ENCODE peak calls at places on chromosome 5, in six cellular contexts. One of them, this sample, is unnamed.

GRCh38 chr5:172096184-172096941 is 89.9 kb upstream of the FBXW11 start:
- DNase-seq in stimulated activated CD8-positive, alpha-beta memory T cell treated with anti-CD3 and anti-CD28 coated beads, Interleukin-12 subunit alpha, Interleukin-12 subunit beta, amount 100 ng/mL, for 1 hour: no peak
- DNase-seq in activated CD8-positive, alpha-beta memory T cell treated with anti-CD3 and anti-CD28 coated beads for 4 hours: no peak
- DNase-seq in NCI-H774: no peak
- DNase-seq in ELF-1: no peak
- DNase-seq in activated naive CD8-positive, alpha-beta T cell treated with anti-CD3 and anti-CD28 coated beads, Interleukin-2, amount 50 U/mL, for 16 hours: no peak
- DNase-seq in this sample: no peak

GRCh38 chr5:53893626-53894025 is 333.2 kb downstream of the NDUFS4 start:
- DNase-seq in ELF-1: no peak
- DNase-seq in activated CD8-positive, alpha-beta memory T cell treated with anti-CD3 and anti-CD28 coated beads for 4 hours: no peak
- DNase-seq in activated naive CD8-positive, alpha-beta T cell treated with anti-CD3 and anti-CD28 coated beads, Interleukin-2, amount 50 U/mL, for 16 hours: no peak
- DNase-seq in NCI-H774: no peak
- DNase-seq in stimulated activated CD8-positive, alpha-beta memory T cell treated with anti-CD3 and anti-CD28 coated beads, Interleukin-12 subunit alpha, Interleukin-12 subunit beta, amount 100 ng/mL, for 1 hour: no peak
- DNase-seq in this sample: no peak

GRCh38 chr5:122202952-122203351 is 73.6 kb downstream of the ZNF474 start:
- DNase-seq in activated naive CD8-positive, alpha-beta T cell treated with anti-CD3 and anti-CD28 coated beads, Interleukin-2, amount 50 U/mL, for 16 hours: no peak
- DNase-seq in NCI-H774: no peak
- DNase-seq in ELF-1: no peak
- DNase-seq in stimulated activated CD8-positive, alpha-beta memory T cell treated with anti-CD3 and anti-CD28 coated beads, Interleukin-12 subunit alpha, Interleukin-12 subunit beta, amount 100 ng/mL, for 1 hour: no peak
- DNase-seq in activated CD8-positive, alpha-beta memory T cell treated with anti-CD3 and anti-CD28 coated beads for 4 hours: no peak
- DNase-seq in this sample: no peak

GRCh38 chr5:64767959-64768357 is 533 bp downstream of the SREK1IP1 start:
- DNase-seq in activated naive CD8-positive, alpha-beta T cell treated with anti-CD3 and anti-CD28 coated beads, Interleukin-2, amount 50 U/mL, for 16 hours: no peak
- DNase-seq in stimulated activated CD8-positive, alpha-beta memory T cell treated with anti-CD3 and anti-CD28 coated beads, Interleukin-12 subunit alpha, Interleukin-12 subunit beta, amount 100 ng/mL, for 1 hour: no peak
- DNase-seq in activated CD8-positive, alpha-beta memory T cell treated with anti-CD3 and anti-CD28 coated beads for 4 hours: no peak
- DNase-seq in NCI-H774: no peak
- DNase-seq in ELF-1: no peak
- DNase-seq in this sample: peak; percentile 26

GRCh38 chr5:89275206-89275605 is 392.2 kb upstream of the MEF2C start:
- DNase-seq in activated CD8-positive, alpha-beta memory T cell treated with anti-CD3 and anti-CD28 coated beads for 4 hours: no peak
- DNase-seq in stimulated activated CD8-positive, alpha-beta memory T cell treated with anti-CD3 and anti-CD28 coated beads, Interleukin-12 subunit alpha, Interleukin-12 subunit beta, amount 100 ng/mL, for 1 hour: no peak
- DNase-seq in ELF-1: no peak
- DNase-seq in activated naive CD8-positive, alpha-beta T cell treated with anti-CD3 and anti-CD28 coated beads, Interleukin-2, amount 50 U/mL, for 16 hours: no peak
- DNase-seq in NCI-H774: no peak
- DNase-seq in this sample: no peak

GRCh38 chr5:142692280-142692775 is 6.4 kb upstream of the FGF1 start:
- DNase-seq in activated CD8-positive, alpha-beta memory T cell treated with anti-CD3 and anti-CD28 coated beads for 4 hours: no peak
- DNase-seq in NCI-H774: no peak
- DNase-seq in stimulated activated CD8-positive, alpha-beta memory T cell treated with anti-CD3 and anti-CD28 coated beads, Interleukin-12 subunit alpha, Interleukin-12 subunit beta, amount 100 ng/mL, for 1 hour: no peak
- DNase-seq in ELF-1: no peak
- DNase-seq in activated naive CD8-positive, alpha-beta T cell treated with anti-CD3 and anti-CD28 coated beads, Interleukin-2, amount 50 U/mL, for 16 hours: no peak
- DNase-seq in this sample: no peak

GRCh38 chr5:96219580-96220281 is 213.3 kb downstream of the PCSK1 start:
- DNase-seq in ELF-1: no peak
- DNase-seq in activated naive CD8-positive, alpha-beta T cell treated with anti-CD3 and anti-CD28 coated beads, Interleukin-2, amount 50 U/mL, for 16 hours: no peak
- DNase-seq in activated CD8-positive, alpha-beta memory T cell treated with anti-CD3 and anti-CD28 coated beads for 4 hours: no peak
- DNase-seq in stimulated activated CD8-positive, alpha-beta memory T cell treated with anti-CD3 and anti-CD28 coated beads, Interleukin-12 subunit alpha, Interleukin-12 subunit beta, amount 100 ng/mL, for 1 hour: no peak
- DNase-seq in NCI-H774: no peak
- DNase-seq in this sample: no peak

GRCh38 chr5:167813381-167813780 is 478.1 kb upstream of the WWC1 start:
- DNase-seq in stimulated activated CD8-positive, alpha-beta memory T cell treated with anti-CD3 and anti-CD28 coated beads, Interleukin-12 subunit alpha, Interleukin-12 subunit beta, amount 100 ng/mL, for 1 hour: no peak
- DNase-seq in activated CD8-positive, alpha-beta memory T cell treated with anti-CD3 and anti-CD28 coated beads for 4 hours: no peak
- DNase-seq in ELF-1: no peak
- DNase-seq in NCI-H774: no peak
- DNase-seq in activated naive CD8-positive, alpha-beta T cell treated with anti-CD3 and anti-CD28 coated beads, Interleukin-2, amount 50 U/mL, for 16 hours: no peak
- DNase-seq in this sample: no peak

GRCh38 chr5:132420706-132421272 is 51.3 kb downstream of the SLC22A5 start:
- DNase-seq in activated CD8-positive, alpha-beta memory T cell treated with anti-CD3 and anti-CD28 coated beads for 4 hours: no peak
- DNase-seq in activated naive CD8-positive, alpha-beta T cell treated with anti-CD3 and anti-CD28 coated beads, Interleukin-2, amount 50 U/mL, for 16 hours: no peak
- DNase-seq in stimulated activated CD8-positive, alpha-beta memory T cell treated with anti-CD3 and anti-CD28 coated beads, Interleukin-12 subunit alpha, Interleukin-12 subunit beta, amount 100 ng/mL, for 1 hour: no peak
- DNase-seq in ELF-1: no peak
- DNase-seq in NCI-H774: no peak
- DNase-seq in this sample: no peak

GRCh38 chr5:1975406-1975715 is 92.6 kb upstream of the IRX4 start:
- DNase-seq in NCI-H774: peak; percentile 20
- DNase-seq in ELF-1: no peak
- DNase-seq in activated naive CD8-positive, alpha-beta T cell treated with anti-CD3 and anti-CD28 coated beads, Interleukin-2, amount 50 U/mL, for 16 hours: no peak
- DNase-seq in stimulated activated CD8-positive, alpha-beta memory T cell treated with anti-CD3 and anti-CD28 coated beads, Interleukin-12 subunit alpha, Interleukin-12 subunit beta, amount 100 ng/mL, for 1 hour: no peak
- DNase-seq in activated CD8-positive, alpha-beta memory T cell treated with anti-CD3 and anti-CD28 coated beads for 4 hours: no peak
- DNase-seq in this sample: no peak

GRCh38 chr5:56011835-56012234 is 17.1 kb upstream of the IL6ST start:
- DNase-seq in ELF-1: no peak
- DNase-seq in stimulated activated CD8-positive, alpha-beta memory T cell treated with anti-CD3 and anti-CD28 coated beads, Interleukin-12 subunit alpha, Interleukin-12 subunit beta, amount 100 ng/mL, for 1 hour: no peak
- DNase-seq in activated naive CD8-positive, alpha-beta T cell treated with anti-CD3 and anti-CD28 coated beads, Interleukin-2, amount 50 U/mL, for 16 hours: no peak
- DNase-seq in activated CD8-positive, alpha-beta memory T cell treated with anti-CD3 and anti-CD28 coated beads for 4 hours: no peak
- DNase-seq in NCI-H774: no peak
- DNase-seq in this sample: no peak

GRCh38 chr5:38922199-38922598 is 76.4 kb downstream of the OSMR start:
- DNase-seq in stimulated activated CD8-positive, alpha-beta memory T cell treated with anti-CD3 and anti-CD28 coated beads, Interleukin-12 subunit alpha, Interleukin-12 subunit beta, amount 100 ng/mL, for 1 hour: peak; percentile 28
- DNase-seq in ELF-1: peak; percentile 56
- DNase-seq in activated CD8-positive, alpha-beta memory T cell treated with anti-CD3 and anti-CD28 coated beads for 4 hours: no peak
- DNase-seq in NCI-H774: peak; percentile 10
- DNase-seq in activated naive CD8-positive, alpha-beta T cell treated with anti-CD3 and anti-CD28 coated beads, Interleukin-2, amount 50 U/mL, for 16 hours: no peak
- DNase-seq in this sample: peak; percentile 53

GRCh38 chr5:151699071-151699901 is 12.6 kb upstream of the SPARC start:
- DNase-seq in NCI-H774: no peak
- DNase-seq in activated CD8-positive, alpha-beta memory T cell treated with anti-CD3 and anti-CD28 coated beads for 4 hours: no peak
- DNase-seq in stimulated activated CD8-positive, alpha-beta memory T cell treated with anti-CD3 and anti-CD28 coated beads, Interleukin-12 subunit alpha, Interleukin-12 subunit beta, amount 100 ng/mL, for 1 hour: no peak
- DNase-seq in ELF-1: peak; percentile 89
- DNase-seq in activated naive CD8-positive, alpha-beta T cell treated with anti-CD3 and anti-CD28 coated beads, Interleukin-2, amount 50 U/mL, for 16 hours: no peak
- DNase-seq in this sample: peak; percentile 57

GRCh38 chr5:10511741-10512640 is 51.9 kb upstream of the ANKRD33B start:
- DNase-seq in NCI-H774: no peak
- DNase-seq in ELF-1: no peak
- DNase-seq in stimulated activated CD8-positive, alpha-beta memory T cell treated with anti-CD3 and anti-CD28 coated beads, Interleukin-12 subunit alpha, Interleukin-12 subunit beta, amount 100 ng/mL, for 1 hour: no peak
- DNase-seq in activated naive CD8-positive, alpha-beta T cell treated with anti-CD3 and anti-CD28 coated beads, Interleukin-2, amount 50 U/mL, for 16 hours: no peak
- DNase-seq in activated CD8-positive, alpha-beta memory T cell treated with anti-CD3 and anti-CD28 coated beads for 4 hours: no peak
- DNase-seq in this sample: no peak

GRCh38 chr5:153903321-153903720 is 135.4 kb downstream of the FAM114A2 start:
- DNase-seq in activated naive CD8-positive, alpha-beta T cell treated with anti-CD3 and anti-CD28 coated beads, Interleukin-2, amount 50 U/mL, for 16 hours: no peak
- DNase-seq in stimulated activated CD8-positive, alpha-beta memory T cell treated with anti-CD3 and anti-CD28 coated beads, Interleukin-12 subunit alpha, Interleukin-12 subunit beta, amount 100 ng/mL, for 1 hour: no peak
- DNase-seq in ELF-1: no peak
- DNase-seq in activated CD8-positive, alpha-beta memory T cell treated with anti-CD3 and anti-CD28 coated beads for 4 hours: no peak
- DNase-seq in NCI-H774: no peak
- DNase-seq in this sample: no peak

GRCh38 chr5:151037561-151038291 is 17.3 kb downstream of the GPX3 start:
- DNase-seq in stimulated activated CD8-positive, alpha-beta memory T cell treated with anti-CD3 and anti-CD28 coated beads, Interleukin-12 subunit alpha, Interleukin-12 subunit beta, amount 100 ng/mL, for 1 hour: no peak
- DNase-seq in activated CD8-positive, alpha-beta memory T cell treated with anti-CD3 and anti-CD28 coated beads for 4 hours: no peak
- DNase-seq in ELF-1: no peak
- DNase-seq in NCI-H774: no peak
- DNase-seq in activated naive CD8-positive, alpha-beta T cell treated with anti-CD3 and anti-CD28 coated beads, Interleukin-2, amount 50 U/mL, for 16 hours: no peak
- DNase-seq in this sample: no peak

GRCh38 chr5:136374003-136374402 is 8.7 kb upstream of the TRPC7 start:
- DNase-seq in activated CD8-positive, alpha-beta memory T cell treated with anti-CD3 and anti-CD28 coated beads for 4 hours: no peak
- DNase-seq in NCI-H774: no peak
- DNase-seq in activated naive CD8-positive, alpha-beta T cell treated with anti-CD3 and anti-CD28 coated beads, Interleukin-2, amount 50 U/mL, for 16 hours: no peak
- DNase-seq in stimulated activated CD8-positive, alpha-beta memory T cell treated with anti-CD3 and anti-CD28 coated beads, Interleukin-12 subunit alpha, Interleukin-12 subunit beta, amount 100 ng/mL, for 1 hour: no peak
- DNase-seq in ELF-1: no peak
- DNase-seq in this sample: no peak